ENCODE peak calls at places on chromosomes 4 and X, in five cellular contexts. One of them, this sample, is unnamed.

GRCh38 chrX:43860646-43861370 is 21.4 kb downstream of the MAOB start:
- DNase-seq in uterus: no peak
- DNase-seq in prostate gland: peak
- DNase-seq in thyroid gland: peak
- DNase-seq in H1: no peak
- DNase-seq in this sample: peak

GRCh38 chr4:113248320-113248719 is 198.9 kb downstream of the ANK2 start:
- DNase-seq in thyroid gland: no peak
- DNase-seq in uterus: no peak
- DNase-seq in H1: peak
- DNase-seq in prostate gland: no peak
- DNase-seq in this sample: no peak

GRCh38 chr4:89324671-89325070 is 17.1 kb upstream of the GPRIN3 start:
- DNase-seq in uterus: no peak
- DNase-seq in prostate gland: no peak
- DNase-seq in H1: no peak
- DNase-seq in thyroid gland: no peak
- DNase-seq in this sample: peak

GRCh38 chrX:97401586-97402101 is 517.9 kb downstream of the RPA4 start:
- DNase-seq in thyroid gland: no peak
- DNase-seq in H1: no peak
- DNase-seq in uterus: no peak
- DNase-seq in prostate gland: no peak
- DNase-seq in this sample: no peak

GRCh38 chr4:3062466-3062865 is 11.9 kb downstream of the HTT-AS start:
- DNase-seq in thyroid gland: no peak
- DNase-seq in prostate gland: no peak
- DNase-seq in H1: no peak
- DNase-seq in uterus: no peak
- DNase-seq in this sample: no peak

GRCh38 chr4:128810871-128811570 is 1.5 kb downstream of the JADE1 start:
- DNase-seq in prostate gland: peak
- DNase-seq in thyroid gland: peak
- DNase-seq in uterus: peak
- DNase-seq in H1: peak
- DNase-seq in this sample: peak

GRCh38 chrX:79630033-79631009 is 263.2 kb upstream of the ITM2A start:
- DNase-seq in prostate gland: no peak
- DNase-seq in H1: no peak
- DNase-seq in uterus: no peak
- DNase-seq in thyroid gland: peak
- DNase-seq in this sample: no peak

GRCh38 chr4:2487632-2488031 is 18.7 kb downstream of the RNF4 start:
- DNase-seq in uterus: no peak
- DNase-seq in H1: no peak
- DNase-seq in thyroid gland: no peak
- DNase-seq in prostate gland: no peak
- DNase-seq in this sample: no peak

GRCh38 chr4:4446434-4446833 is 59.5 kb downstream of the NSG1 start:
- DNase-seq in thyroid gland: no peak
- DNase-seq in H1: no peak
- DNase-seq in uterus: no peak
- DNase-seq in prostate gland: no peak
- DNase-seq in this sample: no peak

GRCh38 chrX:150152036-150152435 is 211.1 kb upstream of the MAMLD1 start:
- DNase-seq in H1: no peak
- DNase-seq in uterus: no peak
- DNase-seq in prostate gland: no peak
- DNase-seq in thyroid gland: no peak
- DNase-seq in this sample: no peak

GRCh38 chr4:101593666-101594065 is 196.9 kb upstream of the BANK1 start:
- DNase-seq in thyroid gland: no peak
- DNase-seq in prostate gland: no peak
- DNase-seq in H1: no peak
- DNase-seq in uterus: no peak
- DNase-seq in this sample: no peak

DNA sequence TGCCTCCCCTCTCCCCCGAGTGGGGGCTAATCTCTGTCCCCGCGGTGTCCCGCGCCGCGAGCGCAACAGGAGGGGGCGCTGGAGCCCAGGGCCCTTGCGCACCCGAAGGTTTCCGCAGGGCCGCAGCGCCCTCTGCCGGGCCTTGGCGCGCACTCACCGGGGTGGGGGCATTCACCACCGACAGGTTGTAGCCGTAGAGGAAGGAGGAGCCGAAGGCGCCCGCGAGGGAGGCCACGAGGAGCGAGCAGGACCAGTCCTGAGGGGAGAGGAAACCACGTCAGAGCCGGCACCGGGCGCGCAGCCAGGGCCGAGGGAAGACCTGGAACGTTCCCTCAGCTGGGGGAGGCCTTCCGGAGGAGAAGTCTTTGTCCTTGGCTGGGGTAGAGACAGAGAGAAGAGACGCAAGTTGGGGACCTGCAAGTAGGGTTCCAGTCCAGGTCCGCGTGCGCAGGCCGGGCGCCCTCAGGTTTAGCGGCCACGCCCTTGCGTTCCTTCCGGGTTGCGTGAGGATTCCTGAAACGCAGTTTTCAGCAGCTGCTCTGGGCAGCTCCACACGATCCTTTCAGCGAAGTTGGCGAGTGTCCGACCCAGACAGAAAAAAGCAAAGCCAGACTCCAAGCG is 2.4 kb downstream of the SLC2A9 start:
- DNase-seq in uterus: peak
- DNase-seq in thyroid gland: peak
- DNase-seq in H1: peak
- DNase-seq in prostate gland: peak
- DNase-seq in this sample: peak
- TF ChIP-seq POLR2A in uterus: peak
- TF ChIP-seq POLR2A in thyroid gland: no peak
- TF ChIP-seq POLR2A in H1: no peak
- TF ChIP-seq POLR2A in prostate gland: peak
- TF ChIP-seq POLR2A in this sample: peak

GRCh38 chr4:96739101-96739500 is 899.2 kb downstream of the PDHA2 start:
- DNase-seq in H1: no peak
- DNase-seq in uterus: no peak
- DNase-seq in prostate gland: no peak
- DNase-seq in thyroid gland: no peak
- DNase-seq in this sample: no peak

DNA sequence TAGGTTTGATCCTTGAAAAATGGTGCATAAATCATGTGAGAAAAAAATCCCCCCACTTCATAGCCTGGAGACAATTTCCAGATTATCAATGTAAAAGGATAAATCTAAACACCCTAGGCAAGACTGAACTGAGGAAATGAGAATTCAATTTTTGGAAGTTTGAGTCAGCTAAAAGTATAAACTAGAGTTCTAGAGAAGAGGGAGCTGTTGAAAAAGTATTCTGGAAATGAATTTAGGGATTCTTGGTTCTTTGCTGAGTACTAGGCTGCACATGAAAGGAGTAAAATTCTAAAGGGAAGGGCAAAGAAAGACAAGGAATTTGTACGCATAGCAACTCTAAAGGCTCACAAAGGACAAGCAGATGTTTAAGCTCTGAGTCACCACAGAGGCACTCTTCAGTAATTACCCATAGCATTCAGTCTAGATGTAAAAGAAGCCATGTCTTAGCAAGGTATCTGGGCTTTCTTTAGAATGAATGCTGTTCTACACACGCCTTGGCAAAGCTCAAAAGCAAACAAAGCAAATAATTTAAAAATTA is 896.5 kb downstream of the PDHA2 start:
- DNase-seq in prostate gland: no peak
- DNase-seq in thyroid gland: no peak
- DNase-seq in uterus: no peak
- DNase-seq in H1: peak
- DNase-seq in this sample: no peak
- H3K27ac ChIP-seq in prostate gland: no peak
- H3K27ac ChIP-seq in thyroid gland: no peak
- H3K27ac ChIP-seq in uterus: no peak
- H3K27ac ChIP-seq in H1: peak
- H3K27ac ChIP-seq in this sample: no peak

GRCh38 chr4:37889849-37890500 is 909 bp upstream of the TBC1D1 start:
- DNase-seq in thyroid gland: no peak
- DNase-seq in prostate gland: no peak
- DNase-seq in H1: no peak
- DNase-seq in uterus: peak
- DNase-seq in this sample: peak
- TF ChIP-seq POLR2A in thyroid gland: no peak
- TF ChIP-seq POLR2A in prostate gland: no peak
- TF ChIP-seq POLR2A in H1: no peak
- TF ChIP-seq POLR2A in uterus: peak
- TF ChIP-seq POLR2A in this sample: no peak

DNA sequence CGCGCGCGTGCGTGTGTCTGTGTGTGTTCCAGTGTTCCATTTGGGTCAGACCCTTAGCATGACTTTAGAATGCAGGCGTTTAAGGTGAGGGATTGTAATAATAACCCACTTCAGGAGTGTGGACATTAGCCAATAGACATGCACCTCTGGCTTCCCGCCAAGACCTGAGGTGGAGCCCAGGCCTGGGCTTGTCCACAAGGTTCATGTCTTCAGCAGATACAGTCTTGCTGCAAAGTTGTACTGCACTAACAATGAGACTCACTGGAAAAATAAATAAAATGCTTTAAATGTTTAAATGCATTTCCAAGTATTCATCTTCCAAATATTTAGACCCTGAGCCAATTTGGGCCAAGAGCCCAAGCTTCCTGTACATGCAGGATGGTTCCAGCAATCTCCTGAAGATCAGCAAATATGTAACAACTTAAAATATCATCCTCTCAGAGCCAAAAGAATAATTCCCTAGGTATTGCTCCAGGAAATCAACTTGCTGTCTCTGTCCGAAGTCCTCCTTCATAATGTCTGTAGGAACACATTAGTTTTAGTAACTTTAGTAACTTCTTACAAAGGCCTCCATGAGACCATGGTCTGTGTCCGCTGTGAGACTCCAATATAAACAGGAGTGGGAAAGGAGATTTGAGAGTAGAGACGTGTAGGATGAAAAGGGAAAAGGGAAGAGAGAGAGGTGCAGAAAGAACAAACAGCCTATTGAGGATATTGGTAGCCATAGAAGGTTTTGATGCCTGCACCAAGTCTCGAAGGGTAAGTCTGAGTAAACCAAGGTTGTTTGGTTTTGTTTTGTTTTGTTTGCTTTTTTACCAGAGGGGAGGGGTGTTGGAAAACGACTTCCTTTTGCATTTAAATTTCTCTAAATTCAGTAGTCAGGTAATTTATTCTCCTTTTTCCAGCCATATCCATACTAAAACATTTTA is 98.5 kb upstream of the KLF3 start:
- DNase-seq in thyroid gland: peak
- DNase-seq in uterus: no peak
- DNase-seq in prostate gland: peak
- DNase-seq in H1: no peak
- DNase-seq in this sample: no peak
- H3K27ac ChIP-seq in thyroid gland: peak
- H3K27ac ChIP-seq in uterus: no peak
- H3K27ac ChIP-seq in prostate gland: peak
- H3K27ac ChIP-seq in H1: no peak
- H3K27ac ChIP-seq in this sample: no peak

DNA sequence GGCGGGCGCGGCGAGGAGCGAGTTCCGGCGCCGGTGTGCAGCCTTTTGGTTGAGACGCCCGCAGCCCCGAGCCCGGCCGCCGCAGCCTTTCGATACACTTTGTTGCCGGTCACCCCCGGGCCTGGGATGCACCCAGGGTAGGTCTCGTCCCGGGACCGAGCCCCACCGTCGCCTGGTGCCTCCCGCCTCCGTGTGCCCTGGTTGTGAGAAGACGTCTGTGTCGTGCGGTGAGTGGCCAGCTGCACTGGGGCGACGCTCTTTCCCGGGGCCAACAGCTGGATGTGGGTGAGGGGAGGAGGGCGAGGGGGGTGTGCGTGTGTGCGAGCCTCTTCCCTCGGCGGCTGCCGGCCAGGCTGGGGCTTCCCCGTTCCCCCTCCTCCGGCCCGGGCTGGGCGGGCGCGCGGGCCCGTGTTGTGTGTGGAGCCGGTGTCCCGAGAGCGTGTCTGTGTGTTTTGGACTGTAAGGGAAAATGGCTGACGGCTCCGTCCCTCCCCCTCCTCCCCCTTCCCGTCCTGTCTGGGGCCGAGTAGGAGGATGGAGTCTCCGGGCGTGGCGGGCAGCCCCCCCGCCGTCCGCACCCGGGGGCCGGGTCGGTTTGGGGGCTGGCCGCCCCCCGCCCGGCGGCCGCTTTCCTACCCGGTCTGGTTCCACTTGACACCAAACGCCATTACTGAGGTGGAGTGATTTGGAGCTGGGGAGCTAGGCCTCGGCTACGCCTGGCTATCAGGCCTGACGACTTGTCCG is 810 bp downstream of the USP9X start:
- DNase-seq in thyroid gland: peak
- DNase-seq in uterus: peak
- DNase-seq in prostate gland: peak
- DNase-seq in H1: no peak
- DNase-seq in this sample: peak
- TF ChIP-seq POLR2A in thyroid gland: no peak
- TF ChIP-seq POLR2A in uterus: no peak
- TF ChIP-seq POLR2A in prostate gland: no peak
- TF ChIP-seq POLR2A in H1: no peak
- TF ChIP-seq POLR2A in this sample: peak

GRCh38 chr4:185142911-185143595 is at the start of gene SLC25A4:
- DNase-seq in H1: no peak
- DNase-seq in prostate gland: peak
- DNase-seq in uterus: peak
- DNase-seq in thyroid gland: peak
- DNase-seq in this sample: peak
- H3K27ac ChIP-seq in H1: no peak
- H3K27ac ChIP-seq in prostate gland: peak
- H3K27ac ChIP-seq in uterus: peak
- H3K27ac ChIP-seq in thyroid gland: peak
- H3K27ac ChIP-seq in this sample: peak